ENCODE peak calls at places on chromosomes 3 and 15, in ten cellular contexts. F is heart left ventricle, H is right lobe of liver, E is upper lobe of left lung, P is A549, I is HepG2, Y is IMR-90, J is HCT116, G is GM12878, K is K562. C is an unnamed sample.

GRCh38 chr3:40290396-40290795 is 19.1 kb upstream of the EIF1B start:
- ATAC-seq in H (peak), E (peak), J (peak), K (peak), P (no peak), F (peak), Y (no peak), G (peak), I (peak), C (no peak)

GRCh38 chr15:98599911-98600685 is 48.2 kb upstream of the IGF1R start:
- ATAC-seq in E (peak), J (no peak), G (peak), H (peak), Y (peak), F (peak), K (no peak), I (peak), P (no peak), C (peak)

GRCh38 chr3:190076601-190077444 is 43.9 kb downstream of the P3H2 start:
- ATAC-seq in H (no peak), J (no peak), E (peak), F (peak), Y (peak), P (peak), G (peak), I (no peak), K (no peak), C (peak)

GRCh38 chr15:57235186-57235585 is 141.1 kb upstream of the CGNL1 start:
- ATAC-seq in P (no peak), J (no peak), Y (no peak), F (no peak), G (no peak), E (no peak), H (no peak), I (no peak), K (no peak), C (no peak)

GRCh38 chr3:143586565-143586964 is 261.7 kb downstream of the SLC9A9 start:
- ATAC-seq in J (no peak), P (no peak), K (no peak), Y (no peak), I (no peak), G (no peak), H (no peak), F (no peak), E (peak), C (peak)

GRCh38 chr15:25717116-25717755 is 145.9 kb downstream of the ATP10A start:
- ATAC-seq in H (no peak), Y (peak), P (no peak), F (no peak), K (no peak), J (no peak), E (no peak), I (no peak), G (peak), C (no peak)

GRCh38 chr15:69595009-69595825 is 142.6 kb downstream of the RPLP1 start:
- ATAC-seq in I (no peak), J (no peak), F (peak), H (peak), P (peak), E (peak), K (no peak), G (no peak), Y (peak), C (peak)

GRCh38 chr3:126355251-126355650 is 2.0 kb downstream of the KLF15 start:
- ATAC-seq in H (no peak), F (no peak), E (no peak), Y (no peak), P (no peak), K (peak), G (no peak), J (no peak), I (peak), C (no peak)

GRCh38 chr15:88716543-88717341 is 77.9 kb downstream of the ISG20 start:
- ATAC-seq in Y (no peak), K (no peak), H (no peak), G (no peak), P (no peak), F (no peak), J (no peak), E (no peak), I (peak), C (no peak)

GRCh38 chr15:57281357-57281756 is 94.9 kb upstream of the CGNL1 start:
- ATAC-seq in E (no peak), G (peak), Y (no peak), K (no peak), H (no peak), F (no peak), J (no peak), P (no peak), I (no peak), C (no peak)

GRCh38 chr15:68271854-68272471 is 5.6 kb upstream of the FEM1B start:
- ATAC-seq in E (peak), J (peak), Y (peak), I (peak), H (peak), G (no peak), F (peak), P (peak), K (no peak), C (peak)

GRCh38 chr15:99279783-99280307 is 28.6 kb downstream of the LRRC28 start:
- ATAC-seq in J (no peak), E (no peak), H (no peak), I (no peak), G (no peak), Y (no peak), P (no peak), F (no peak), K (no peak), C (no peak)

GRCh38 chr3:71227344-71227743 is 356.2 kb downstream of the FOXP1 start:
- ATAC-seq in F (peak), K (peak), J (no peak), G (no peak), P (no peak), E (no peak), Y (no peak), H (peak), I (no peak), C (no peak)

GRCh38 chr3:130576571-130577266 is 59.7 kb downstream of the COL6A6 start:
- ATAC-seq in G (no peak), E (peak), K (no peak), H (no peak), F (no peak), Y (peak), J (no peak), P (no peak), I (no peak), C (no peak)

GRCh38 chr15:71440479-71441071 is 325.3 kb downstream of the THSD4 start:
- ATAC-seq in G (peak), K (peak), E (peak), P (no peak), I (no peak), F (peak), Y (peak), J (peak), H (peak), C (no peak)

GRCh38 chr3:65597952-65598413 is 440.7 kb downstream of the MAGI1 start:
- ATAC-seq in E (no peak), H (no peak), P (no peak), F (peak), K (peak), I (no peak), J (no peak), Y (no peak), G (no peak), C (no peak)

GRCh38 chr3:112497897-112498548 is 1.2 kb downstream of the BTLA start:
- ATAC-seq in K (no peak), H (no peak), Y (no peak), G (peak), I (no peak), J (no peak), F (no peak), P (no peak), E (no peak), C (no peak)

GRCh38 chr3:164522073-164522763 is 556.1 kb downstream of the SI start:
- ATAC-seq in P (no peak), H (no peak), E (peak), K (no peak), F (no peak), G (no peak), I (no peak), Y (no peak), J (no peak), C (peak)

GRCh38 chr15:50764331-50765201 is 940 bp downstream of the SPPL2A start:
- ATAC-seq in J (peak), P (peak), E (peak), H (peak), I (no peak), F (no peak), K (peak), G (peak), Y (peak), C (no peak)

GRCh38 chr3:71153753-71154152 is 429.8 kb downstream of the FOXP1 start:
- ATAC-seq in H (no peak), K (no peak), P (no peak), Y (no peak), G (no peak), I (peak), E (no peak), F (no peak), J (no peak), C (no peak)

GRCh38 chr3:53243165-53243564 is 12.7 kb downstream of the TKT start:
- ATAC-seq in F (peak), G (no peak), P (no peak), I (no peak), E (peak), J (no peak), H (no peak), Y (no peak), K (no peak), C (no peak)

GRCh38 chr15:66833372-66833771 is 131.3 kb downstream of the SMAD6 start:
- ATAC-seq in G (peak), Y (no peak), F (no peak), P (no peak), K (peak), H (no peak), J (no peak), E (no peak), I (no peak), C (no peak)

GRCh38 chr3:4974154-4974553 is 5.1 kb upstream of the BHLHE40 start:
- ATAC-seq in G (no peak), K (no peak), Y (no peak), F (no peak), P (no peak), E (no peak), H (no peak), I (no peak), J (no peak), C (no peak)

GRCh38 chr3:16477054-16477453 is 36.4 kb downstream of the RFTN1 start:
- ATAC-seq in G (no peak), E (no peak), J (no peak), P (no peak), I (no peak), K (no peak), H (no peak), Y (no peak), F (no peak), C (no peak)

GRCh38 chr3:87691109-87691508 is 367.7 kb downstream of the CGGBP1 start:
- ATAC-seq in F (no peak), P (no peak), H (no peak), Y (no peak), K (no peak), E (no peak), I (no peak), J (no peak), G (no peak), C (no peak)

GRCh38 chr15:81092559-81092902 is 41.5 kb upstream of the CFAP161 start:
- ATAC-seq in E (peak), H (no peak), F (peak), K (peak), Y (peak), J (peak), P (no peak), G (no peak), I (no peak), C (no peak)

GRCh38 chr3:131555456-131555855 is 52.7 kb upstream of the MRPL3 start:
- ATAC-seq in E (no peak), G (no peak), J (no peak), H (no peak), Y (no peak), F (no peak), P (no peak), I (no peak), K (no peak), C (no peak)

GRCh38 chr3:194384569-194385001 is 14.5 kb downstream of the GP5 start:
- ATAC-seq in G (no peak), K (no peak), I (no peak), H (no peak), J (no peak), E (no peak), P (no peak), Y (no peak), F (no peak), C (no peak)

GRCh38 chr3:186444288-186444687 is 82.3 kb upstream of the DGKG start:
- ATAC-seq in E (no peak), G (no peak), F (no peak), K (no peak), Y (no peak), H (no peak), I (no peak), J (no peak), P (no peak), C (no peak)

GRCh38 chr15:90482124-90483011 is 47.4 kb upstream of the CRTC3 start:
- ATAC-seq in Y (peak), E (peak), F (peak), P (peak), I (peak), K (peak), J (peak), G (peak), H (peak), C (no peak)

GRCh38 chr15:68418611-68419161 is 13.3 kb downstream of the ITGA11 start:
- ATAC-seq in H (no peak), F (peak), I (no peak), E (peak), G (no peak), J (no peak), P (no peak), Y (peak), K (no peak), C (peak)

GRCh38 chr3:130849111-130849552 is 44.8 kb upstream of the ATP2C1 start:
- ATAC-seq in K (peak), H (peak), Y (no peak), G (peak), P (no peak), J (no peak), F (peak), E (peak), I (no peak), C (no peak)

GRCh38 chr3:56862352-56863062 is 60.8 kb upstream of the ARHGEF3 start:
- ATAC-seq in I (peak), H (no peak), E (no peak), Y (peak), P (no peak), G (peak), J (peak), K (no peak), F (no peak), C (no peak)

GRCh38 chr3:124053871-124054270 is 61.9 kb upstream of the ROPN1 start:
- ATAC-seq in E (no peak), K (no peak), J (no peak), G (no peak), P (no peak), F (no peak), Y (no peak), H (no peak), I (no peak), C (no peak)

GRCh38 chr15:69758810-69759410 is 306.3 kb downstream of the RPLP1 start:
- ATAC-seq in E (peak), J (no peak), G (peak), I (no peak), Y (no peak), K (no peak), H (peak), F (peak), P (no peak), C (no peak)

GRCh38 chr3:78569820-78570219 is 1198.0 kb downstream of the ROBO1 start:
- ATAC-seq in P (no peak), K (no peak), H (no peak), J (no peak), E (no peak), I (peak), F (no peak), G (no peak), Y (no peak), C (no peak)

GRCh38 chr3:169637731-169638130 is 25.8 kb downstream of the MECOM start:
- ATAC-seq in F (no peak), J (no peak), K (no peak), I (no peak), G (no peak), Y (no peak), E (no peak), P (no peak), H (no peak), C (no peak)
- TF ChIP-seq POLR2A in F (no peak), J (no peak), K (no peak), I (no peak), G (no peak), Y (no peak), E (no peak), P (no peak), H (no peak), C (no peak)

GRCh38 chr3:128123538-128124368 is at the start of gene RUVBL1:
- ATAC-seq in P (peak), G (peak), H (peak), I (peak), J (peak), F (peak), E (peak), Y (peak), K (peak), C (peak)
- TF ChIP-seq POLR2A in P (peak), G (peak), H (peak), I (peak), J (peak), F (no peak), E (no peak), Y (peak), K (peak), C (no peak)

GRCh38 chr3:184362668-184363540 is 1.4 kb downstream of the POLR2H start:
- ATAC-seq in G (peak), J (peak), P (peak), Y (peak), E (peak), I (peak), F (peak), K (peak), H (peak), C (peak)
- TF ChIP-seq POLR2A in G (peak), J (peak), P (peak), Y (peak), E (peak), I (no peak), F (no peak), K (peak), H (peak), C (peak)

DNA sequence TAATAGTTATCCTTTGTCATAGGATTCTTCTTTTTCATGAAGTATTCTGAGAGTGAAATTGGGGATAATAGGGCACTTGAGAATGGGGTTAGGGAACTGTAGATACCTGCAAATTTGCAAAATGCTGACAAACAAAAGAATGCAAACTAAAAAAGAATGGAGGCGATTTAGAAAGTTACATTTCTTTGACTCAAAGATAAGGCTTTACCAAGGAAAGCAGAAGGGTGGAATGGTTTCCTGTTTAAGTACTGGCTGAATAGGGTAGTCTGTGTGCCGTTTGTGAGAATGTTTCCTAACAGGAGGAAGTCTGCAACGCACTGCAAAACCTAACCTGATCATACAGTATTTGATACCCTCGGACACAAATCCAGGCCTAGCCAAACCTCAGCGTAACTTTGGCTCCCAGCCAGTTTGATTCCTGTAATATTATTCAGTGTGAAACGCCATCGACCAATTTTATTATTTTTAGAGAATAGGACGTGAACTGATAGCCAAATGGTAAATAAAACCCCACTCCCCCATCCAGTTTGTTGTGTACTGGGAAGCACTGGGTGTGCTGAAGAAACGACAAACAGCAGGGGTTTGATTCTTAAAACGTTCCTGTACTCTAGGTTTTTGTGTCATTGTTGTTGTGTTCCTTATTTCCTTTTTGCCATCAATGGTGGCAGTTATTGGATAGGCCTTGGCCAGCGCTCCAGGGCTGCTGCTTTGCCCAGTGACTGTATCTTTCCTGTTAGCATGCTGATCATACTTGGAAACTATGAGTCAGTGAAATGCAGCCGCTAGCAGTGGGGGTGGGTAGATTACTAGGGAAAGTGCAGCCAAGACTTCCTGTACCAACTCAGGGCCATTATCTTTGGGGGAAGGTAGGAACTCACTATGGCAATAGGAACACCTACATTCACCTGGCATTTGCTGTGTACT is 148.0 kb upstream of the TBL1XR1 start:
- ATAC-seq in H (peak), J (peak), F (peak), Y (peak), E (peak), G (peak), K (peak), P (peak), I (peak), C (peak)
- TF ChIP-seq POLR2A in H (no peak), J (peak), F (no peak), Y (no peak), E (no peak), G (no peak), K (peak), P (no peak), I (no peak), C (no peak)